ENCODE peak calls at places on chromosome 2, in six cellular contexts. One of them, this sample, is unnamed. For H3K4me1, the result is how much of the 10 kb centered on the place peaks cover.

GRCh38 chr2:157784169-157784822 is 91.8 kb downstream of the ACVR1 start:
- DNase-seq in tibial artery: peak
- DNase-seq in PC-3: peak
- DNase-seq in Panc1: no peak
- DNase-seq in right cardiac atrium: peak
- DNase-seq in GM23248: peak
- DNase-seq in this sample: no peak

GRCh38 chr2:62415019-62415431 is 91.0 kb downstream of the TMEM17 start:
- DNase-seq in GM23248: no peak
- DNase-seq in tibial artery: no peak
- DNase-seq in PC-3: no peak
- DNase-seq in right cardiac atrium: no peak
- DNase-seq in Panc1: no peak
- DNase-seq in this sample: no peak

GRCh38 chr2:15047184-15047583 is 414.7 kb downstream of the LRATD1 start:
- DNase-seq in tibial artery: no peak
- DNase-seq in right cardiac atrium: no peak
- DNase-seq in GM23248: no peak
- DNase-seq in PC-3: no peak
- DNase-seq in Panc1: no peak
- DNase-seq in this sample: no peak

GRCh38 chr2:237650455-237650850 is 23.1 kb downstream of the LRRFIP1 start:
- DNase-seq in right cardiac atrium: no peak
- DNase-seq in Panc1: no peak
- DNase-seq in GM23248: no peak
- DNase-seq in tibial artery: no peak
- DNase-seq in PC-3: peak
- DNase-seq in this sample: peak

GRCh38 chr2:15908371-15908770 is 32.0 kb upstream of the MYCN start:
- DNase-seq in PC-3: no peak
- DNase-seq in GM23248: no peak
- DNase-seq in right cardiac atrium: no peak
- DNase-seq in Panc1: no peak
- DNase-seq in tibial artery: no peak
- DNase-seq in this sample: no peak

GRCh38 chr2:42047488-42048317 is at the start of gene PKDCC:
- DNase-seq in GM23248: peak
- DNase-seq in PC-3: peak
- DNase-seq in tibial artery: peak
- DNase-seq in right cardiac atrium: peak
- DNase-seq in Panc1: no peak
- DNase-seq in this sample: peak

GRCh38 chr2:218456849-218457248 is 37.9 kb downstream of the VIL1 start:
- DNase-seq in tibial artery: no peak
- DNase-seq in right cardiac atrium: no peak
- DNase-seq in PC-3: no peak
- DNase-seq in Panc1: no peak
- DNase-seq in GM23248: no peak
- DNase-seq in this sample: no peak

GRCh38 chr2:85078536-85078935 is 54.7 kb upstream of the TCF7L1 start:
- DNase-seq in PC-3: no peak
- DNase-seq in GM23248: no peak
- DNase-seq in Panc1: no peak
- DNase-seq in tibial artery: no peak
- DNase-seq in right cardiac atrium: no peak
- DNase-seq in this sample: no peak

GRCh38 chr2:60555066-60555793 is 1.8 kb upstream of the BCL11A start:
- DNase-seq in Panc1: no peak
- DNase-seq in tibial artery: no peak
- DNase-seq in right cardiac atrium: peak
- DNase-seq in GM23248: peak
- DNase-seq in PC-3: peak
- DNase-seq in this sample: peak

GRCh38 chr2:23588788-23589187 is 203.8 kb downstream of the KLHL29 start:
- DNase-seq in tibial artery: no peak
- DNase-seq in Panc1: no peak
- DNase-seq in right cardiac atrium: no peak
- DNase-seq in PC-3: no peak
- DNase-seq in GM23248: no peak
- DNase-seq in this sample: no peak

GRCh38 chr2:25178976-25179375 is 10.6 kb upstream of the POMC start:
- DNase-seq in PC-3: no peak
- DNase-seq in right cardiac atrium: no peak
- DNase-seq in tibial artery: no peak
- DNase-seq in GM23248: no peak
- DNase-seq in Panc1: no peak
- DNase-seq in this sample: no peak

GRCh38 chr2:74778381-74779371 is 55.3 kb upstream of the HK2 start:
- DNase-seq in PC-3: no peak
- DNase-seq in Panc1: no peak
- DNase-seq in tibial artery: peak
- DNase-seq in GM23248: peak
- DNase-seq in right cardiac atrium: no peak
- DNase-seq in this sample: no peak

GRCh38 chr2:239143858-239144712 is 256.7 kb downstream of the HDAC4 start:
- DNase-seq in PC-3: peak
- DNase-seq in tibial artery: no peak
- DNase-seq in right cardiac atrium: peak
- DNase-seq in GM23248: peak
- DNase-seq in Panc1: peak
- DNase-seq in this sample: peak

GRCh38 chr2:63789318-63790051 is 52.2 kb upstream of the UGP2 start:
- DNase-seq in GM23248: peak
- DNase-seq in tibial artery: no peak
- DNase-seq in PC-3: no peak
- DNase-seq in Panc1: no peak
- DNase-seq in right cardiac atrium: no peak
- DNase-seq in this sample: no peak

GRCh38 chr2:177363332-177363731 is 29.2 kb upstream of the AGPS start:
- DNase-seq in right cardiac atrium: no peak
- DNase-seq in tibial artery: no peak
- DNase-seq in PC-3: no peak
- DNase-seq in Panc1: no peak
- DNase-seq in GM23248: no peak
- DNase-seq in this sample: no peak

GRCh38 chr2:200416878-200417277 is 93.0 kb downstream of the KCTD18 start:
- DNase-seq in PC-3: no peak
- DNase-seq in Panc1: no peak
- DNase-seq in right cardiac atrium: no peak
- DNase-seq in tibial artery: no peak
- DNase-seq in GM23248: no peak
- DNase-seq in this sample: no peak

GRCh38 chr2:39913648-39914456 is 134.8 kb upstream of the THUMPD2 start:
- DNase-seq in PC-3: peak
- DNase-seq in Panc1: peak
- DNase-seq in right cardiac atrium: no peak
- DNase-seq in tibial artery: no peak
- DNase-seq in GM23248: peak
- DNase-seq in this sample: no peak

GRCh38 chr2:101860157-101860556 is 131.6 kb upstream of the IL1R2 start:
- DNase-seq in right cardiac atrium: no peak
- DNase-seq in tibial artery: no peak
- DNase-seq in Panc1: no peak
- DNase-seq in PC-3: no peak
- DNase-seq in GM23248: no peak
- DNase-seq in this sample: no peak

DNA sequence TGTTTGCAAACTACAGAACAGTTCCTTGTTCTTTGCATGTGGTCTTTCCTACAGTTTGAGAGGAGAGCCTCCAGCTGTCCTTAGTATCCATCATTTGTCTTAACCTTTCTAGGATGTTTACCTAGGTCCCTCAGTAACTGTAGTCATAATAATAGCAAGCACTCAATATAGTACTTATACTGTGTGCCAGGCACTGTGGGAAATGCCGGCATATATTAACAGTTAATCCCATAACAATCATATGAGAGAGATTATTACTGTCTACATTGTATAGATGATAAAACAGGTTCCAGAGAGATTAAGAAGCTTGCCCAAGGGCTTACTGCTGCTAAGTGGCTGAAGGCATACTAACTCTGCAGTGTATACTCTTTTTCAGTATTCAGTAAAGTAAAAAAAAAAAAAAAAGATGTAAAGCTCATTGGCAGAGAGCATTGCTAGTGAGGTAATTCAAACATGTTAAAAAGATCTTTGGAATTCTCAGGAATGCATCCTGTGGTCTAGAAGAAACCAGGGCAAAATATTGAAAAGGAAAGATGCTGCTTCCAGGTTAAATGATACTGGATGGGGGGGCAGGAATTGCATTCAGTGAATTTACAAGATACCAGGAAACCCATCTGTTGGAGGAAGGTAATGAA is 72.3 kb downstream of the SPTBN1 start:
- DNase-seq in PC-3: no peak
- DNase-seq in Panc1: no peak
- DNase-seq in tibial artery: no peak
- DNase-seq in GM23248: peak
- DNase-seq in right cardiac atrium: no peak
- DNase-seq in this sample: no peak
- H3K4me1 ChIP-seq in PC-3: under half
- H3K4me1 ChIP-seq in Panc1: under half
- H3K4me1 ChIP-seq in tibial artery: under half
- H3K4me1 ChIP-seq in GM23248: half or more
- H3K4me1 ChIP-seq in right cardiac atrium: under half
- H3K4me1 ChIP-seq in this sample: under half

DNA sequence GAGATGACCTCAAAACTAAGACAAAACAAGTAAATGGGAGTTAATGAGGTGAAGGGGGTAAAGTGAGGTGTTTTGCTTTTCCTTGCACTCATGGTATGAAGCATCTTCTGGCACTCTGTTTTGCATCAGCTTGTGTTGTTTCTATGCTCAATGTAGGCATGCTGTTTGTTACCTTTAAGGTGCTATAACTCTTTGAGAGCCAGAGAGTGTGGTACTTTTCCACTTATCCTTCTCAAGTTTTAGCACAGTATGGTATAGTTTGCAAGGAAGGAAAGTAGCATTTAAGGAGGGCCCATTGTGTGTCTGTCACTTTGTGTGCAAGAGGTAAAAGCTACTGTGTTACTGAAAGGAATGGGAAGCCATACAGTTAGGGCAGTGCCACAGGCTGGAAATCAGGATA is 17.5 kb upstream of the CXCR4 start:
- DNase-seq in GM23248: no peak
- DNase-seq in right cardiac atrium: no peak
- DNase-seq in Panc1: no peak
- DNase-seq in PC-3: no peak
- DNase-seq in tibial artery: no peak
- DNase-seq in this sample: no peak
- H3K4me1 ChIP-seq in GM23248: under half
- H3K4me1 ChIP-seq in right cardiac atrium: under half
- H3K4me1 ChIP-seq in Panc1: under half
- H3K4me1 ChIP-seq in PC-3: under half
- H3K4me1 ChIP-seq in tibial artery: under half
- H3K4me1 ChIP-seq in this sample: under half

DNA sequence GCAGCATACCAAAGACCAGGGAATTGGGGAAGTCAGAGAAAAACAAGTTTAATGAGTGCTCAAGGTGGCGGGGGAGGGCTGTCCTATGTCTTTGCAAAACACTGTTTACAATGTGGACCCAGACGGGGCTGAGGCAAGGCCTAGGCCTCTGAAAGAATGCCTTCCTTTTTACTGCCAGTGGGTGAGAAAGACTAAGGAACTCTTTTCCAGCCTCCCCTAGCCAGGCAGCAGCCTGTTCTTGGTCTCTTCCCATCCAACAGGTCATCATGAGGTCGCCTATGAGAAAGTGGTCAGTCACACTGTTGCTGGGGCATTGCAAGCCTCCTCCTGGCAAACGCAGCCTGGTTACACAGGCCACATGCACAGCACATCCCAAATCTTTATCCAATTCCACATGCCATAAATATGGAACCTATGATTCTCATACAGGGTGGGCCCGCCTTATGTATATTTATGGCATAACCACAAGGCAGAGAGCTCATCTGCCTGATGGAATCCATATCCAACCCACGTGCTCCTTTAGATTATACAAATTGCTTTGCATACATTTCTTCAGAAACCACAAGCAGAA is 48.5 kb downstream of the NRP2 start:
- DNase-seq in right cardiac atrium: no peak
- DNase-seq in PC-3: no peak
- DNase-seq in Panc1: no peak
- DNase-seq in GM23248: peak
- DNase-seq in tibial artery: no peak
- DNase-seq in this sample: no peak
- H3K4me1 ChIP-seq in right cardiac atrium: under half
- H3K4me1 ChIP-seq in PC-3: under half
- H3K4me1 ChIP-seq in Panc1: under half
- H3K4me1 ChIP-seq in GM23248: under half
- H3K4me1 ChIP-seq in tibial artery: under half
- H3K4me1 ChIP-seq in this sample: under half

GRCh38 chr2:226183033-226183432 is 616.6 kb downstream of the IRS1 start:
- DNase-seq in right cardiac atrium: no peak
- DNase-seq in tibial artery: no peak
- DNase-seq in GM23248: no peak
- DNase-seq in Panc1: no peak
- DNase-seq in PC-3: no peak
- DNase-seq in this sample: no peak
- H3K4me1 ChIP-seq in right cardiac atrium: under half
- H3K4me1 ChIP-seq in tibial artery: under half
- H3K4me1 ChIP-seq in GM23248: under half
- H3K4me1 ChIP-seq in Panc1: under half
- H3K4me1 ChIP-seq in PC-3: half or more
- H3K4me1 ChIP-seq in this sample: under half

DNA sequence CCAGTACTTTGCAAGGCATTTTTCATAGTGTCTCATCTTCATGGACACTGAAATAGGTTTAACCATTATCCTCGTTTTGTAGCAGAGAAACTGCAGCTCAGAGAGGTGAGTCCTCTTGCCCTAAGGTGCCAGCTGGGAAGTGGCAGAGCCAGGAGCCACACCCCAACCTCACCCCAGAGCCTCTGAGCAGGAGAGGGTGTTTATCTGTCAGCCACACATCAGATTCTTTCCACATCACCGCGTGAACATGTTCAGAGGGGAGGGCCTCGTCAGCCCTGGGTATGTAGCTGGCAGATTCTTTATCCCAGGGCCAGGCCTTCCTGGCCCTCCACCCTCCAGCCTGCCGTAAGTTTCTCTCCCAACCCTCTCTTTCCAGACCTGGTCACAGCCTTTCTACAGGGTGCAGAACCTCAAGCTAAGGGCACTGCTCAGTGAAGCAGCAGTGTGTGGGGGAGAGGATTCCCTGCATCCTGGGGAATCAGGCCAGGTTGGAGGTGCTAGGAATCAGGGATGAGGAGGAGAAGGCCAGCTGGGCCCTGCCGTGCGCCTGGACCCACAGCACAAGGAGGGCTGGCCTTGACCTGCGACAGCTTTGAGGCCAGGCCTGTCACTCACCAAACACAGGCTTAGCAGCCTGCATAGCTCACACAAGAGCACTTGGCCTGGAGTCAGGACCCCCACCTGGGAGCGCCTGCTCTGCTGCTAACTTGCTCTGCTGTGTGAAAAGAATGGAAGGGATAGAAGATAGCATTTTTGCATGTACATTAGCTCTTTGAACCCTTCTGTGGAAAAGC is 111.3 kb upstream of the MCFD2 start:
- DNase-seq in GM23248: no peak
- DNase-seq in right cardiac atrium: peak
- DNase-seq in tibial artery: no peak
- DNase-seq in PC-3: no peak
- DNase-seq in Panc1: no peak
- DNase-seq in this sample: no peak
- H3K4me1 ChIP-seq in GM23248: under half
- H3K4me1 ChIP-seq in right cardiac atrium: under half
- H3K4me1 ChIP-seq in tibial artery: half or more
- H3K4me1 ChIP-seq in PC-3: under half
- H3K4me1 ChIP-seq in Panc1: under half
- H3K4me1 ChIP-seq in this sample: under half